ENCODE peak calls at places on chromosomes 7 and 10, in nine cellular contexts. L is AG10803, M is choroid plexus epithelial cell, W is fibroblast of the aortic adventitia, H is H9, C is mesothelial cell of epicardium, X is GM10248, K is lower lobe of right lung, F is GM23338. O is an unnamed sample.
A peak's percentile ranks its signal among the peaks of the same experiment; 100 is the strongest.

GRCh38 chr10:351770-352318 is 216.6 kb downstream of the ZMYND11 start:
- DNase-seq in M (no peak), H (no peak), W (no peak), K (no peak), C (no peak), X (no peak), F (no peak), L (no peak), O (no peak)

GRCh38 chr10:106978746-106979145 is 185.8 kb downstream of the SORCS1 start:
- DNase-seq in W (no peak), C (no peak), L (no peak), F (no peak), K (no peak), X (no peak), H (no peak), M (no peak), O (no peak)

GRCh38 chr10:79335470-79336235 is 11.6 kb upstream of the PPIF start:
- DNase-seq in W (no peak), H (no peak), M (no peak), F (no peak), C (no peak), X (no peak), K (no peak), L (no peak), O (no peak)

GRCh38 chr7:135254-135653 is 57.1 kb upstream of the FAM20C start:
- DNase-seq in W (no peak), H (no peak), K (no peak), L (no peak), F (no peak), M (no peak), X (no peak), C (no peak), O (no peak)

GRCh38 chr10:85433248-85433647 is 933.3 kb downstream of the GRID1 start:
- DNase-seq in W (no peak), C (no peak), M (no peak), K (no peak), L (no peak), X (no peak), H (no peak), F (no peak), O (no peak)

GRCh38 chr10:60093317-60093716 is 187.0 kb upstream of the CCDC6 start:
- DNase-seq in W (no peak), M (no peak), K (no peak), X (no peak), H (no peak), C (no peak), F (no peak), L (no peak), O (no peak)

GRCh38 chr7:130021105-130021834 is 29.9 kb downstream of the ZC3HC1 start:
- DNase-seq in M (no peak), L (no peak), F (no peak), X (no peak), C (no peak), H (no peak), K (no peak), W (no peak), O (no peak)

GRCh38 chr7:87875151-87876039 is 765 bp downstream of the SLC25A40 start:
- DNase-seq in W (no peak), M (peak; percentile 6), X (no peak), K (no peak), F (peak; percentile 59), H (no peak), L (no peak), C (no peak), O (peak; percentile 55)

GRCh38 chr7:142636751-142637150 is 112.5 kb upstream of the PRSS1 start:
- DNase-seq in L (no peak), X (no peak), C (no peak), M (no peak), H (no peak), K (no peak), W (no peak), F (no peak), O (no peak)

GRCh38 chr7:101580596-101580995 is 48.5 kb downstream of the MYL10 start:
- DNase-seq in M (no peak), C (no peak), L (no peak), W (no peak), H (peak; percentile 12), F (no peak), X (peak; percentile 2), K (no peak), O (no peak)

DNA sequence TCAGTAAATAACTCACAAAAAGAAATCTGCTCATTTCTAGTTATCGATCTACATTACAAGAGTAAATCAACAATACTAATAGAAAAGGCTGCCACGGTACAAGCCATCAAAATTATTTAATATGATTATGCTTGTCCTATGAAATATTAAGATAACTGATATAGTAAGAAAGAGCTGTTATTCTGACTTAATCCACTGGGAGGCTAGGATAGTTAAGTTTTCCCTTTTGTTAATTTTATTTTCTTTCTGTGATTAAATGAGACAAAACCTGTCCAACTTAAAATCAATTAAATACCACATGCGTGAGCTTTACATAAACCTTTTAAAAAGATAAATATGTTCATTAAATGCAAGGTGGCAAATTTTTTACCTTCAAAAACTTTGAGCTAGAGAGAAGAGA is 114.8 kb downstream of the LMBR1 start:
- DNase-seq in F (no peak), C (no peak), W (no peak), K (no peak), M (peak; percentile 19), L (no peak), H (no peak), X (no peak), O (no peak)
- TF ChIP-seq CTCF in F (no peak), C (no peak), W (peak; percentile 32), K (no peak), M (peak; percentile 36), L (peak; percentile 34), H (peak; percentile 16), X (no peak), O (peak; percentile 46)

DNA sequence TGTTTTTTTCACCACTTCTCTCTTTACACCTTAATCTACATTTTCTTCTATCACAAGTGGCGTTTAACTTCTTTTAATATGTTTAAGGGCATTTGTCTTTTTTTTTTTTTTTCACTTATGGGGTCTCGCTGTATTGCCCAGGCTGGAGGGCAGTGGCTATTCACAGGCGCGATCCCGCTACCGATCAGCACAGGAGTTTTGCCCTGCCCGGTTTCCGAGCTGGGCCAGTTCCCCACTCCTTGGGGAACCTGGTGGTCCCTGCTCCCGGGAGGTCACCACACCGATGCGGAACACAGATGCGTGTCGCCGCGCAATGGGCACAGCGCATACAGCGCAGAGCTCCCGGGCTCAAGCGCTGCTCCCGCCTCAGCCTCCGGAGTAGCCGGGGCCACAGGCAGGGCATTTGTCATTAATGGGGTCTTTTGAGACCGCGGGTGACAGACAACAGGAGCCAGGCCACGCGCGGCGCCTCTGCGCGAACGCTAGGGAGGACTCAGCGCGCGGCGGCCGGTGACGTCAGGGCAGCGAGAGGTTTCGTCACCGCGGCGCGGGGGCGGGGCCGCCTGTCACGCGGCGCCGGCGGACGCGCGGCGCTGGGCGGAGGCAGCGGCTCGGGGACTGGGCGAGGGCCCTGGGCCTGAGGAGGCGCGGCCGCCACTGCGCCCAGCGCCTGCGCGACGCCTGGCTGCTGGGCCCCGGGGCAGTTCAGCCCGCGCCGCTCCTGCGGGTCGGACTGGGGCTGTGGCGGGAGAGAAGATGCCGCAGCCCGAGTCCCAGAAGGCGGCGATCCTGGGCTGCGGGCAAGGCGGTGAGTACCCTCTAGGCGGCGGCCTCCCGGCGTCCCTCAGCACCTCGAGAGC is at the start of gene GALNT11:
- DNase-seq in F (peak; percentile 85), M (peak; percentile 80), X (peak; percentile 94), L (peak; percentile 79), W (peak; percentile 77), K (peak; percentile 91), C (peak; percentile 90), H (peak; percentile 83), O (peak; percentile 77)
- TF ChIP-seq CTCF in F (no peak), M (peak; percentile 43), X (peak; percentile 23), L (peak; percentile 37), W (peak; percentile 45), K (peak; percentile 26), C (no peak), H (peak; percentile 46), O (peak; percentile 48)

DNA sequence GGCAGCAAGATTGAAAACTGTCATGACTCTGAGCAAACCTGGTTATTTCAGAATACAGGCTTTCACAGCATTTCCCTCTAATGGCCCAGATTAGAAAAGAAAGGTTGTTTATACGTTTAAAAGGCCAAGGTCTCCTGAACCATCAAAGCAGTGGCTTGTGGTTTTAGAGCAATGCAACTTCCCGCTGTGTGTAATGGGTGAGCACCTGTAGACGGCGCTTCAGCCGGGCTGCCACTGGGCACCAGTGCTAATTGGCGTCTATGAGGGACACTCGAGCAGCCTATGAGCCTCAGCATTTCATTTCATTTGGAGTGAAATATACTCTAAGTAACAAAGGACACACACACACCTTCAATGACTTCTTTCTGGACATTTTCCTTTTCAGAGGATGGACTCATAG is 671.0 kb upstream of the FZD8 start:
- DNase-seq in F (no peak), K (no peak), C (no peak), W (no peak), X (no peak), H (no peak), M (no peak), L (no peak), O (no peak)
- TF ChIP-seq CTCF in F (no peak), K (no peak), C (no peak), W (no peak), X (no peak), H (no peak), M (no peak), L (no peak), O (no peak)

GRCh38 chr10:5123886-5124285 is 29.7 kb downstream of the AKR1C3 start:
- DNase-seq in L (no peak), W (no peak), X (no peak), H (no peak), K (no peak), M (no peak), C (no peak), F (no peak), O (no peak)
- TF ChIP-seq CTCF in L (no peak), W (no peak), X (no peak), H (no peak), K (no peak), M (no peak), C (no peak), F (no peak), O (no peak)

GRCh38 chr7:70040971-70041766 is 442.9 kb downstream of the AUTS2 start:
- DNase-seq in M (peak; percentile 44), X (no peak), L (peak; percentile 48), C (no peak), H (no peak), W (peak; percentile 54), F (peak; percentile 49), K (no peak), O (no peak)
- TF ChIP-seq CTCF in M (peak; percentile 41), X (peak; percentile 41), L (peak; percentile 66), C (no peak), H (peak; percentile 68), W (peak; percentile 41), F (peak; percentile 63), K (peak; percentile 43), O (peak; percentile 69)